ENCODE peak calls at places on chromosome 22, in eight cellular contexts. P is A549, L is AG10803, I is epithelial cell of esophagus, Y is DND-41, R is LNCaP clone FGC, J is kidney, M is astrocyte of the spinal cord. W is an unnamed sample.

GRCh38 chr22:39545310-39546063 is 12.9 kb upstream of the RPS19BP1 start:
- DNase-seq in P (no peak), L (no peak), I (peak), Y (peak), R (no peak), J (no peak), M (peak), W (no peak)

GRCh38 chr22:20890975-20891374 is 26.2 kb upstream of the CRKL start:
- DNase-seq in P (no peak), L (no peak), I (no peak), Y (no peak), R (no peak), J (no peak), M (no peak), W (no peak)

GRCh38 chr22:47228767-47229166 is 466.3 kb downstream of the TBC1D22A start:
- DNase-seq in P (no peak), L (no peak), I (no peak), Y (no peak), R (no peak), J (no peak), M (no peak), W (no peak)

GRCh38 chr22:28172948-28173360 is 253.9 kb upstream of the PITPNB start:
- DNase-seq in P (no peak), L (no peak), I (peak), Y (no peak), R (peak), J (no peak), M (no peak), W (no peak)

GRCh38 chr22:33919591-33920501 is at the start of gene LARGE1:
- DNase-seq in P (peak), L (peak), I (peak), Y (no peak), R (no peak), J (peak), M (no peak), W (no peak)

GRCh38 chr22:25380141-25380747 is 160.8 kb downstream of the CRYBB2 start:
- DNase-seq in P (no peak), L (no peak), I (no peak), Y (no peak), R (no peak), J (no peak), M (no peak), W (no peak)

GRCh38 chr22:48415535-48415934 is 1412.1 kb downstream of the BRD1 start:
- DNase-seq in P (no peak), L (no peak), I (no peak), Y (no peak), R (no peak), J (no peak), M (no peak), W (no peak)

GRCh38 chr22:48492371-48493320 is 1335.0 kb downstream of the BRD1 start:
- DNase-seq in P (peak), L (peak), I (peak), Y (peak), R (peak), J (peak), M (peak), W (no peak)

GRCh38 chr22:19057539-19057938 is 64.7 kb downstream of the DGCR2 start:
- DNase-seq in P (no peak), L (no peak), I (no peak), Y (no peak), R (no peak), J (peak), M (no peak), W (no peak)

GRCh38 chr22:20205964-20206708 is 55.3 kb upstream of the CCDC188 start:
- DNase-seq in P (peak), L (peak), I (peak), Y (peak), R (no peak), J (peak), M (peak), W (no peak)

GRCh38 chr22:28424427-28425080 is 255.1 kb downstream of the TTC28 start:
- DNase-seq in P (no peak), L (peak), I (no peak), Y (no peak), R (peak), J (no peak), M (peak), W (no peak)

GRCh38 chr22:36088292-36088691 is 59.7 kb upstream of the RBFOX2 start:
- DNase-seq in P (no peak), L (no peak), I (peak), Y (no peak), R (no peak), J (no peak), M (no peak), W (no peak)

GRCh38 chr22:36757608-36758220 is 18.2 kb downstream of the IFT27 start:
- DNase-seq in P (peak), L (peak), I (peak), Y (peak), R (no peak), J (peak), M (peak), W (peak)

GRCh38 chr22:40877488-40877887 is 15.6 kb upstream of the DNAJB7 start:
- DNase-seq in P (no peak), L (no peak), I (no peak), Y (no peak), R (no peak), J (no peak), M (no peak), W (no peak)

GRCh38 chr22:43110444-43110926 is at the start of gene BIK:
- DNase-seq in P (no peak), L (peak), I (peak), Y (peak), R (peak), J (peak), M (no peak), W (peak)
- TF ChIP-seq CTCF in P (no peak), L (peak), I (peak), Y (peak), R (peak), J (peak), M (peak), W (no peak)

GRCh38 chr22:32204211-32204855 is 540 bp downstream of the RFPL2 start:
- DNase-seq in P (peak), L (no peak), I (no peak), Y (no peak), R (no peak), J (no peak), M (no peak), W (no peak)
- TF ChIP-seq CTCF in P (no peak), L (no peak), I (no peak), Y (no peak), R (peak), J (no peak), M (no peak), W (no peak)

GRCh38 chr22:30296324-30296723 is 7.0 kb upstream of the CASTOR1 start:
- DNase-seq in P (no peak), L (no peak), I (no peak), Y (no peak), R (no peak), J (no peak), M (no peak), W (no peak)
- TF ChIP-seq CTCF in P (no peak), L (no peak), I (no peak), Y (no peak), R (no peak), J (no peak), M (no peak), W (no peak)

GRCh38 chr22:31393890-31394289 is 5.5 kb upstream of the DRG1 start:
- DNase-seq in P (no peak), L (no peak), I (no peak), Y (no peak), R (no peak), J (no peak), M (no peak), W (no peak)

GRCh38 chr22:31400023-31400397 is 606 bp downstream of the DRG1 start:
- DNase-seq in P (no peak), L (peak), I (peak), Y (no peak), R (no peak), J (no peak), M (peak), W (no peak)

GRCh38 chr22:31394326-31394725 is 5.1 kb upstream of the DRG1 start:
- DNase-seq in P (no peak), L (peak), I (no peak), Y (no peak), R (no peak), J (no peak), M (no peak), W (no peak)

GRCh38 chr22:31399211-31400022 is at the start of gene DRG1:
- DNase-seq in P (peak), L (peak), I (peak), Y (peak), R (peak), J (peak), M (peak), W (peak)
- TF ChIP-seq CTCF in P (no peak), L (no peak), I (no peak), Y (peak), R (no peak), J (no peak), M (no peak), W (no peak)